ENCODE peak calls at places on chromosome 19, in six cellular contexts. B, K, F, I, C and Z are unnamed samples.

GRCh38 chr19:40190891-40191835 is at the start of gene MAP3K10:
- DNase-seq in B (peak; percentile 63), K (peak; percentile 62), F (peak; percentile 94), I (peak; percentile 87), C (peak; percentile 83), Z (peak; percentile 61)

GRCh38 chr19:58021541-58022282 is 12.1 kb upstream of the ZSCAN1 start:
- DNase-seq in B (peak; percentile 9), K (peak; percentile 29), F (no peak), I (no peak), C (no peak), Z (peak; percentile 40)

GRCh38 chr19:49387936-49388372 is at the start of gene KASH5:
- DNase-seq in B (no peak), K (peak; percentile 81), F (peak; percentile 90), I (peak; percentile 92), C (peak; percentile 86), Z (no peak)

GRCh38 chr19:27694361-27695055 is 1518.4 kb downstream of the UQCRFS1 start:
- DNase-seq in B (no peak), K (no peak), F (no peak), I (no peak), C (no peak), Z (no peak)

GRCh38 chr19:57903298-57904174 is 12.9 kb downstream of the ZNF417 start:
- DNase-seq in B (no peak), K (no peak), F (peak; percentile 9), I (no peak), C (no peak), Z (peak; percentile 59)

GRCh38 chr19:39655613-39656012 is at the start of gene LGALS16:
- DNase-seq in B (no peak), K (no peak), F (no peak), I (no peak), C (no peak), Z (no peak)

GRCh38 chr19:21468791-21469190 is 36.6 kb upstream of the ZNF429 start:
- DNase-seq in B (no peak), K (no peak), F (peak; percentile 54), I (peak; percentile 25), C (no peak), Z (no peak)

GRCh38 chr19:8265872-8266271 is 42.3 kb downstream of the CD320 start:
- DNase-seq in B (no peak), K (no peak), F (no peak), I (no peak), C (no peak), Z (no peak)

GRCh38 chr19:7356899-7357627 is 8.3 kb downstream of the ARHGEF18 start:
- DNase-seq in B (no peak), K (no peak), F (no peak), I (no peak), C (no peak), Z (no peak)

GRCh38 chr19:2446390-2446789 is 10.4 kb downstream of the LMNB2 start:
- DNase-seq in B (no peak), K (no peak), F (no peak), I (no peak), C (no peak), Z (no peak)

GRCh38 chr19:43562211-43562697 is 13.1 kb downstream of the XRCC1 start:
- DNase-seq in B (no peak), K (no peak), F (no peak), I (no peak), C (no peak), Z (no peak)

GRCh38 chr19:38045554-38046253 is 138.7 kb downstream of the SIPA1L3 start:
- DNase-seq in B (no peak), K (no peak), F (no peak), I (no peak), C (no peak), Z (no peak)

GRCh38 chr19:1054102-1055027 is 12.6 kb upstream of the ARHGAP45 start:
- DNase-seq in B (no peak), K (no peak), F (no peak), I (no peak), C (no peak), Z (no peak)

GRCh38 chr19:40690050-40690698 is at the start of gene NUMBL:
- DNase-seq in B (no peak), K (peak; percentile 32), F (no peak), I (no peak), C (no peak), Z (no peak)

GRCh38 chr19:58328999-58329398 is 2.2 kb downstream of the ZSCAN22 start:
- DNase-seq in B (no peak), K (no peak), F (no peak), I (no peak), C (no peak), Z (no peak)

GRCh38 chr19:49442793-49443365 is 1.6 kb upstream of the SLC17A7 start:
- DNase-seq in B (peak; percentile 87), K (peak; percentile 96), F (peak; percentile 99), I (peak; percentile 97), C (peak; percentile 98), Z (peak; percentile 80)

GRCh38 chr19:55654833-55655647 is at the start of gene U2AF2:
- DNase-seq in B (peak; percentile 88), K (peak; percentile 97), F (peak; percentile 99), I (peak; percentile 98), C (peak; percentile 98), Z (peak; percentile 94)

GRCh38 chr19:1123381-1123780 is 19.6 kb downstream of the GPX4 start:
- DNase-seq in B (no peak), K (no peak), F (no peak), I (no peak), C (no peak), Z (no peak)

GRCh38 chr19:55384576-55385235 is 614 bp upstream of the TMEM238 start:
- DNase-seq in B (no peak), K (no peak), F (no peak), I (no peak), C (peak; percentile 32), Z (no peak)

GRCh38 chr19:31071157-31071855 is 277.9 kb downstream of the TSHZ3 start:
- DNase-seq in B (no peak), K (no peak), F (peak; percentile 21), I (no peak), C (no peak), Z (no peak)

GRCh38 chr19:27966390-27966816 is 1246.5 kb downstream of the UQCRFS1 start:
- DNase-seq in B (no peak), K (no peak), F (no peak), I (no peak), C (no peak), Z (peak; percentile 37)

GRCh38 chr19:11887247-11887617 is 350 bp upstream of the ZNF69 start:
- DNase-seq in B (no peak), K (no peak), F (no peak), I (no peak), C (no peak), Z (no peak)

GRCh38 chr19:11890634-11891033 is 3.1 kb downstream of the ZNF69 start:
- DNase-seq in B (no peak), K (no peak), F (no peak), I (no peak), C (no peak), Z (no peak)

GRCh38 chr19:11887618-11888531 is at the start of gene ZNF69:
- DNase-seq in B (peak; percentile 75), K (peak; percentile 93), F (peak; percentile 97), I (peak; percentile 93), C (peak; percentile 90), Z (peak; percentile 50)
- TF ChIP-seq CTCF in B (peak; percentile 44), K (no peak), F (no peak), I (peak; percentile 39), C (no peak), Z (peak; percentile 19)

DNA sequence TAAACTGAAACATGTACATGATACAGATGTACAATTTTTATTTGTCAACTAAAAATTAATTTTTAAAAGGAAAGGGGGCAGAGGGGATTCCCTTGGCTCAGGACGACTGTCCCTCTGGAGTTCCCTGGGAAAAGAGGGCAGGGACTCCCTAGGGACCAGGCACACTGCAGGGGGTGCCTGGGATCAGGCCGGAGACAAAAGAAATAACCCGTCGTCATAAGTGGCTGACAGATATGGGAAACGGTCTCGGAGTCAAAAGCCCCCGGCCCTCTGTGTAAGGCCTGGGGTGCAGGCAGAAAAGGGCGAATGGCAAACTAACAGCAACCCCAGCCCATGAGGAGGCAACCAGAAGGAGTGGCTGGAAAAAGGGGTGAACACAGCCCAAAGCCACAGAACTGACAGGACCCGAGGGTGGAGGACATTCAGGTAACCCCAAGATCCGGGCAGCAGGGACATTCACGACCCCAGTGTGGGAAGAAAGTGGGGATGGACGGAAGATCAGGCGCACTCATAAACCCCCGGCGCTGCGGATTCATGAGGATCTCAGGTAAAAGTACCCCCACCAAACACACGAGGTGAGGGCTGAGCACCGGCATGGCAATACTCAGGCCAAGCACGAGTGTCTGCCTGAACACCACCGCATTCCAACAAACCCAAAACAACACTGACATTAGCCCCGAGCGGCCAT is 6.7 kb downstream of the MLLT1 start:
- DNase-seq in B (no peak), K (no peak), F (no peak), I (no peak), C (no peak), Z (no peak)
- H3K4me3 ChIP-seq in B (peak overlapping the region; percentile 32), K (peak overlapping the region; percentile 21), F (no peak overlapping the region), I (peak overlapping the region; percentile 6), C (no peak overlapping the region), Z (peak overlapping the region; percentile 38)

GRCh38 chr19:17688853-17689595 is 870 bp upstream of the UNC13A start:
- DNase-seq in B (no peak), K (no peak), F (no peak), I (no peak), C (no peak), Z (no peak)

GRCh38 chr19:17687141-17687856 is 855 bp downstream of the UNC13A start:
- DNase-seq in B (no peak), K (no peak), F (no peak), I (no peak), C (no peak), Z (no peak)

GRCh38 chr19:17686592-17687042 is 1.5 kb downstream of the UNC13A start:
- DNase-seq in B (peak; percentile 42), K (no peak), F (no peak), I (no peak), C (peak; percentile 37), Z (peak; percentile 12)

GRCh38 chr19:17686027-17686511 is 2.1 kb downstream of the UNC13A start:
- DNase-seq in B (peak; percentile 24), K (no peak), F (no peak), I (no peak), C (no peak), Z (peak; percentile 21)

GRCh38 chr19:17687857-17688784 is at the start of gene UNC13A:
- DNase-seq in B (peak; percentile 33), K (peak; percentile 27), F (no peak), I (peak; percentile 69), C (peak; percentile 56), Z (peak; percentile 35)
- TF ChIP-seq CTCF in B (no peak), K (no peak), F (no peak), I (no peak), C (no peak), Z (no peak)

GRCh38 chr19:4676955-4677731 is 7.0 kb upstream of the MYDGF start:
- DNase-seq in B (peak; percentile 35), K (no peak), F (no peak), I (no peak), C (no peak), Z (peak; percentile 28)
- H3K4me3 ChIP-seq in B (no peak overlapping the region), K (no peak overlapping the region), F (no peak overlapping the region), I (no peak overlapping the region), C (no peak overlapping the region), Z (no peak overlapping the region)